ENCODE peak calls at places on chromosomes 3 and 15, in eight cellular contexts. Z is GM10248, Q is heart left ventricle, E is sigmoid colon, B is tibial artery, U is K562, S is HFFc6, P is MM.1S. L is an unnamed sample.
A peak's percentile ranks its signal among the peaks of the same experiment; 100 is the strongest.

GRCh38 chr15:43529141-43529540 is 11.7 kb downstream of the MAP1A start:
- DNase-seq in Z (no peak), Q (no peak), E (peak; percentile 50), B (no peak), U (no peak), S (no peak), P (no peak), L (no peak)

GRCh38 chr3:52983336-52983807 is 62.5 kb downstream of the SFMBT1 start:
- DNase-seq in Z (peak; percentile 71), Q (no peak), E (no peak), B (no peak), U (no peak), S (no peak), P (peak; percentile 23), L (peak; percentile 65)

GRCh38 chr3:66236281-66236680 is 15.5 kb downstream of the SLC25A26 start:
- DNase-seq in Z (no peak), Q (no peak), E (no peak), B (no peak), U (no peak), S (no peak), P (no peak), L (no peak)

GRCh38 chr3:5016218-5017161 is 37.3 kb downstream of the BHLHE40 start:
- DNase-seq in Z (peak; percentile 54), Q (peak; percentile 50), E (no peak), B (no peak), U (peak; percentile 90), S (no peak), P (no peak), L (peak; percentile 50)

GRCh38 chr3:115876860-115877646 is 253.7 kb downstream of the GAP43 start:
- DNase-seq in Z (no peak), Q (no peak), E (no peak), B (no peak), U (no peak), S (no peak), P (no peak), L (no peak)

GRCh38 chr15:23860846-23861245 is 173.7 kb upstream of the NDN start:
- DNase-seq in Z (no peak), Q (no peak), E (no peak), B (no peak), U (no peak), S (no peak), P (no peak), L (no peak)

GRCh38 chr3:12486916-12487315 is 2.6 kb downstream of the TSEN2 start:
- DNase-seq in Z (no peak), Q (no peak), E (no peak), B (no peak), U (no peak), S (no peak), P (no peak), L (no peak)

GRCh38 chr3:72274511-72275295 is 489.8 kb upstream of the PROK2 start:
- DNase-seq in Z (no peak), Q (peak; percentile 24), E (peak; percentile 82), B (peak; percentile 73), U (no peak), S (peak; percentile 60), P (peak; percentile 48), L (peak; percentile 39)

GRCh38 chr3:6994081-6994668 is 133.3 kb downstream of the GRM7 start:
- DNase-seq in Z (no peak), Q (no peak), E (no peak), B (no peak), U (no peak), S (no peak), P (no peak), L (no peak)

GRCh38 chr15:61404567-61404966 is 175.5 kb upstream of the RORA start:
- DNase-seq in Z (no peak), Q (no peak), E (no peak), B (no peak), U (no peak), S (no peak), P (peak; percentile 46), L (no peak)

GRCh38 chr15:52783929-52784798 is 6.0 kb downstream of the ONECUT1 start:
- DNase-seq in Z (no peak), Q (no peak), E (no peak), B (no peak), U (peak; percentile 53), S (no peak), P (no peak), L (peak; percentile 59)

GRCh38 chr3:34895841-34896240 is 743.5 kb upstream of the ARPP21 start:
- DNase-seq in Z (no peak), Q (no peak), E (no peak), B (no peak), U (no peak), S (no peak), P (no peak), L (no peak)

GRCh38 chr3:125075738-125076137 is 19.9 kb upstream of the HEG1 start:
- DNase-seq in Z (no peak), Q (no peak), E (no peak), B (no peak), U (no peak), S (no peak), P (no peak), L (no peak)

GRCh38 chr3:181880339-181880738 is 168.6 kb downstream of the SOX2 start:
- DNase-seq in Z (no peak), Q (no peak), E (no peak), B (no peak), U (no peak), S (no peak), P (no peak), L (no peak)

GRCh38 chr3:127363171-127363570 is 75.3 kb upstream of the PRR20G start:
- DNase-seq in Z (no peak), Q (no peak), E (no peak), B (no peak), U (no peak), S (no peak), P (peak; percentile 33), L (no peak)

GRCh38 chr15:66700802-66701421 is 1.1 kb upstream of the SMAD6 start:
- DNase-seq in Z (peak; percentile 94), Q (peak; percentile 97), E (peak; percentile 98), B (peak; percentile 98), U (peak; percentile 99), S (peak; percentile 90), P (peak; percentile 93), L (peak; percentile 98)

GRCh38 chr3:160686955-160687535 is 10.1 kb downstream of the ARL14 start:
- DNase-seq in Z (peak; percentile 31), Q (no peak), E (no peak), B (no peak), U (no peak), S (peak; percentile 39), P (peak; percentile 56), L (peak; percentile 19)

GRCh38 chr3:149879872-149880271 is 66.9 kb downstream of the RNF13 start:
- DNase-seq in Z (peak; percentile 10), Q (peak; percentile 29), E (peak; percentile 71), B (peak; percentile 69), U (peak; percentile 6), S (peak; percentile 65), P (peak; percentile 27), L (peak; percentile 10)
- TF ChIP-seq CTCF in Z (peak; percentile 27), Q (peak; percentile 37), E (peak; percentile 28), B (peak; percentile 43), U (peak; percentile 59), S (peak; percentile 87), P (peak; percentile 46), L (peak; percentile 18)

GRCh38 chr3:134039161-134039862 is 9.6 kb upstream of the SLCO2A1 start:
- DNase-seq in Z (no peak), Q (no peak), E (peak; percentile 34), B (no peak), U (peak; percentile 41), S (no peak), P (no peak), L (no peak)
- TF ChIP-seq CTCF in Z (peak; percentile 8), Q (peak; percentile 11), E (no peak), B (no peak), U (peak; percentile 50), S (no peak), P (no peak), L (no peak)

GRCh38 chr15:50067254-50067653 is 51.8 kb downstream of the ATP8B4 start:
- DNase-seq in Z (no peak), Q (no peak), E (no peak), B (no peak), U (no peak), S (no peak), P (no peak), L (no peak)

GRCh38 chr15:50066693-50067092 is 52.3 kb downstream of the ATP8B4 start:
- DNase-seq in Z (no peak), Q (no peak), E (no peak), B (no peak), U (no peak), S (no peak), P (no peak), L (no peak)

GRCh38 chr15:50066202-50066601 is 52.8 kb downstream of the ATP8B4 start:
- DNase-seq in Z (no peak), Q (no peak), E (no peak), B (no peak), U (no peak), S (peak; percentile 66), P (no peak), L (no peak)

GRCh38 chr15:50065264-50065663 is 53.8 kb downstream of the ATP8B4 start:
- DNase-seq in Z (no peak), Q (no peak), E (no peak), B (no peak), U (no peak), S (no peak), P (no peak), L (no peak)

DNA sequence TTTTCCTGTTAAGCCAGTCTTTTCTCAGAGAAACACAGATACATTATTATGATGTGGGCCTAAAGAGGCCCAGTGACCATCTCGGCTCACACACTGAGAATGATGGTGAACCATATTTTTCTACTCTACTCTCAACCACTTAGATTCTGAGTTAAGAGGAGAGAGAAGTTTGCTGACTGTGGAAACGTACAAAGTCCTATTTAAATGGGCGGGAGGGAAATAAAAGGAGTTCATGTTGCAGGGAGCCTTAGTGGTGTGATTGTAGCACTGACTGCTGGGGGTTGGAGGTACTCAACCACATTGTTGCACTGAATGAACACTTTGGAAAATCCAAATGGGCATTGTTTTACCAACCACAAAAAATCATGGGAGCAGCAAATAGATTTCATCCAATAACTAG is 51.0 kb downstream of the ATP8B4 start:
- DNase-seq in Z (no peak), Q (no peak), E (no peak), B (no peak), U (no peak), S (no peak), P (no peak), L (no peak)
- TF ChIP-seq CTCF in Z (no peak), Q (no peak), E (no peak), B (no peak), U (no peak), S (no peak), P (no peak), L (no peak)

GRCh38 chr15:80778621-80778963 is 578 bp upstream of the CEMIP start:
- DNase-seq in Z (no peak), Q (no peak), E (no peak), B (no peak), U (no peak), S (no peak), P (no peak), L (no peak)
- TF ChIP-seq CTCF in Z (no peak), Q (no peak), E (no peak), B (no peak), U (no peak), S (no peak), P (no peak), L (no peak)

DNA sequence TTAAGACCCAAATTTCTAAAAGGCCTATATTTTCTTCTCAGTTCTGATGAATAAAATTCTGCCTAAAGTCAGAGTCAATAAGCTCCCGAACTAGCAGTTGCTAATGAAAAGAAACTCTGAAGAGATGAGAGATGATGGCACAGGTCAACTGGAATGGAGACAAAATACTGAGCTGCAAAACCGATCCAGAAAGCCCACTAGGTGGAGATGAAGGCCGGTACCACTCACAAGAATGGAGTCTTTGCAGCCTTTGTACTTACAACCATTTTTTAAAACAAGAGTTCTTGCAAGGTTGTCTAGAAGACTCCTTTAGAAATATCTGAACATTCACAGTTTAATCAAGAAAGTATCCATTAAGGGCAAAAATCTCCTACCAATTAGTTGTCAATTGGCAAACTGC is 119.9 kb upstream of the TJP1 start:
- DNase-seq in Z (no peak), Q (no peak), E (no peak), B (no peak), U (no peak), S (no peak), P (no peak), L (no peak)
- TF ChIP-seq CTCF in Z (no peak), Q (no peak), E (peak; percentile 25), B (no peak), U (no peak), S (peak; percentile 67), P (no peak), L (no peak)